ENCODE peak calls at places on chromosomes 7 and 10, in ten cellular contexts. D, R, T, E, X, O, N, S, M and U are unnamed samples.
A peak's percentile ranks its signal among the peaks of the same experiment; 100 is the strongest.

GRCh38 chr10:27537166-27537565 is 33.1 kb downstream of the RAB18 start:
- DNase-seq in D (no peak), R (no peak), T (no peak), E (no peak), X (no peak), O (no peak), N (no peak), S (no peak), M (no peak), U (no peak)

GRCh38 chr10:20776384-20776783 is 120.7 kb downstream of the NEBL start:
- DNase-seq in D (no peak), R (no peak), T (no peak), E (no peak), X (no peak), O (no peak), N (no peak), S (no peak), M (no peak), U (no peak)

GRCh38 chr10:60099998-60100747 is 193.8 kb upstream of the CCDC6 start:
- DNase-seq in D (peak; percentile 9), R (peak; percentile 32), T (no peak), E (no peak), X (peak; percentile 79), O (peak; percentile 25), N (no peak), S (peak; percentile 78), M (peak; percentile 17), U (no peak)

GRCh38 chr10:99431190-99431549 is 746 bp upstream of the GOT1 start:
- DNase-seq in D (peak; percentile 2), R (peak; percentile 22), T (peak; percentile 71), E (peak; percentile 34), X (peak; percentile 66), O (no peak), N (no peak), S (peak; percentile 40), M (peak; percentile 20), U (peak; percentile 75)

GRCh38 chr10:10490187-10490980 is 527.3 kb upstream of the CELF2 start:
- DNase-seq in D (no peak), R (peak; percentile 15), T (no peak), E (no peak), X (no peak), O (no peak), N (no peak), S (no peak), M (no peak), U (no peak)

GRCh38 chr10:88651131-88651541 is 13.1 kb upstream of the LIPF start:
- DNase-seq in D (peak; percentile 71), R (peak; percentile 91), T (no peak), E (no peak), X (peak; percentile 92), O (peak; percentile 58), N (no peak), S (peak; percentile 87), M (no peak), U (no peak)

GRCh38 chr10:120969219-120969645 is 118.1 kb downstream of the WDR11 start:
- DNase-seq in D (no peak), R (peak; percentile 16), T (no peak), E (no peak), X (no peak), O (no peak), N (no peak), S (peak; percentile 10), M (no peak), U (no peak)

GRCh38 chr7:42283553-42283952 is 46.5 kb upstream of the GLI3 start:
- DNase-seq in D (no peak), R (no peak), T (no peak), E (no peak), X (peak; percentile 30), O (no peak), N (no peak), S (no peak), M (no peak), U (peak; percentile 18)

GRCh38 chr10:72340510-72340895 is 14.2 kb downstream of the DNAJB12 start:
- DNase-seq in D (no peak), R (no peak), T (peak; percentile 84), E (peak; percentile 75), X (peak; percentile 54), O (no peak), N (peak; percentile 94), S (peak; percentile 75), M (peak; percentile 55), U (no peak)

GRCh38 chr7:44637788-44638594 is 31.6 kb downstream of the OGDH start:
- DNase-seq in D (peak; percentile 83), R (peak; percentile 93), T (no peak), E (no peak), X (peak; percentile 98), O (peak; percentile 81), N (peak; percentile 5), S (peak; percentile 70), M (no peak), U (no peak)

GRCh38 chr7:91846436-91846835 is 34.1 kb downstream of the MTERF1 start:
- DNase-seq in D (peak; percentile 9), R (peak; percentile 65), T (no peak), E (no peak), X (no peak), O (no peak), N (no peak), S (peak; percentile 60), M (no peak), U (no peak)

GRCh38 chr10:110456523-110457091 is 41.1 kb upstream of the DUSP5 start:
- DNase-seq in D (no peak), R (peak; percentile 42), T (no peak), E (no peak), X (peak; percentile 16), O (no peak), N (peak; percentile 41), S (peak; percentile 55), M (no peak), U (no peak)

GRCh38 chr10:5530412-5530806 is 5.6 kb downstream of the CALML3 start:
- DNase-seq in D (no peak), R (no peak), T (no peak), E (no peak), X (no peak), O (no peak), N (no peak), S (no peak), M (no peak), U (no peak)

GRCh38 chr10:80357000-80357803 is 621 bp downstream of the DYDC2 start:
- DNase-seq in D (no peak), R (no peak), T (peak; percentile 40), E (peak; percentile 72), X (no peak), O (no peak), N (peak; percentile 83), S (no peak), M (peak; percentile 39), U (no peak)

DNA sequence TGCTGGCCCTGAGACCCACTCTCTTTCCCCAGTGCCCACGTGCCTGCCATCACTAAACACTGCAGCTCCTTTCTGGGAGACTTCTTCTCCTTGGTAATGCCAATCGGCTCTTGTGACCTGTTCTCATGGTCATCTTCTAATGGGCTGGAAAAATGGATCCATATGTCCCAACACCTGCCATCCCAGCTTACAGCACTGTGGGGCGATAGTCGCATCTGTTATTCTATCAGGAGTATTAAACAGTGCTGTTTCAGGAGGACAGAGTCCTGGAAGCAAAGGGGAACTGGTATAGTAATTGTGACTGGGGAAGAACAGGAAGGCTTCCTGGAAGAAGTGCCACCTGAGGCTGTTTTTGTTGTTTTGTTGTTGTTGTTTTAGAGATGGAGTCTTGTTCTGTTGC is 411.2 kb downstream of the GLRX3 start:
- DNase-seq in D (no peak), R (no peak), T (no peak), E (peak; percentile 62), X (no peak), O (no peak), N (peak; percentile 76), S (peak; percentile 10), M (no peak), U (no peak)
- TF ChIP-seq CTCF in D (no peak), R (no peak), T (no peak), E (peak; percentile 47), X (no peak), O (no peak), N (peak; percentile 67), S (peak; percentile 28), M (peak; percentile 46), U (no peak)

GRCh38 chr10:116385311-116385710 is 42.3 kb upstream of the PNLIPRP3 start:
- DNase-seq in D (no peak), R (no peak), T (no peak), E (no peak), X (no peak), O (no peak), N (peak; percentile 62), S (no peak), M (no peak), U (no peak)

GRCh38 chr10:116382290-116382689 is 45.4 kb upstream of the PNLIPRP3 start:
- DNase-seq in D (no peak), R (no peak), T (no peak), E (no peak), X (no peak), O (no peak), N (no peak), S (no peak), M (no peak), U (no peak)

GRCh38 chr10:116385994-116386809 is 41.4 kb upstream of the PNLIPRP3 start:
- DNase-seq in D (no peak), R (peak; percentile 8), T (no peak), E (no peak), X (peak; percentile 37), O (peak; percentile 7), N (no peak), S (peak; percentile 55), M (no peak), U (no peak)
- TF ChIP-seq CTCF in D (peak; percentile 56), R (peak; percentile 52), T (no peak), E (peak; percentile 36), X (peak; percentile 48), O (peak; percentile 41), N (peak; percentile 84), S (peak; percentile 59), M (peak; percentile 67), U (no peak)

GRCh38 chr7:146772581-146772980 is 656.0 kb downstream of the CNTNAP2 start:
- DNase-seq in D (no peak), R (no peak), T (no peak), E (peak; percentile 24), X (no peak), O (no peak), N (peak; percentile 91), S (peak; percentile 9), M (no peak), U (no peak)
- TF ChIP-seq CTCF in D (no peak), R (no peak), T (no peak), E (peak; percentile 48), X (no peak), O (no peak), N (peak; percentile 82), S (peak; percentile 40), M (peak; percentile 49), U (no peak)

GRCh38 chr7:94015538-94015937 is 11.4 kb upstream of the BET1 start:
- DNase-seq in D (no peak), R (no peak), T (no peak), E (no peak), X (no peak), O (no peak), N (no peak), S (no peak), M (no peak), U (no peak)

GRCh38 chr7:94011714-94012353 is 7.7 kb upstream of the BET1 start:
- DNase-seq in D (no peak), R (no peak), T (no peak), E (no peak), X (no peak), O (no peak), N (no peak), S (no peak), M (no peak), U (no peak)

GRCh38 chr7:94008537-94008936 is 4.4 kb upstream of the BET1 start:
- DNase-seq in D (no peak), R (peak; percentile 84), T (no peak), E (no peak), X (peak; percentile 69), O (no peak), N (no peak), S (no peak), M (no peak), U (no peak)

GRCh38 chr7:94012748-94013147 is 8.6 kb upstream of the BET1 start:
- DNase-seq in D (no peak), R (no peak), T (no peak), E (no peak), X (no peak), O (no peak), N (no peak), S (no peak), M (no peak), U (no peak)
- TF ChIP-seq CTCF in D (no peak), R (no peak), T (no peak), E (no peak), X (no peak), O (no peak), N (peak; percentile 66), S (no peak), M (no peak), U (no peak)